ENCODE peak calls at places on chromosomes 12 and 14, in nine cellular contexts. One of them, this sample, is unnamed.

GRCh38 chr12:96073346-96074336 is 38.3 kb upstream of the LTA4H start:
- DNase-seq in hepatocyte: no peak
- DNase-seq in A549: peak
- DNase-seq in fibroblast of lung: no peak
- DNase-seq in RWPE1: peak
- DNase-seq in prostate gland: no peak
- DNase-seq in glutamatergic neuron: no peak
- DNase-seq in brain microvascular endothelial cell: no peak
- DNase-seq in lung: no peak
- DNase-seq in this sample: no peak

GRCh38 chr14:31530136-31530535 is 31.1 kb upstream of the NUBPL start:
- DNase-seq in glutamatergic neuron: no peak
- DNase-seq in RWPE1: no peak
- DNase-seq in fibroblast of lung: peak
- DNase-seq in hepatocyte: no peak
- DNase-seq in lung: no peak
- DNase-seq in A549: no peak
- DNase-seq in prostate gland: no peak
- DNase-seq in brain microvascular endothelial cell: no peak
- DNase-seq in this sample: no peak

GRCh38 chr12:132158677-132159554 is 14.7 kb downstream of the NOC4L start:
- DNase-seq in A549: no peak
- DNase-seq in glutamatergic neuron: no peak
- DNase-seq in hepatocyte: no peak
- DNase-seq in RWPE1: no peak
- DNase-seq in brain microvascular endothelial cell: no peak
- DNase-seq in fibroblast of lung: no peak
- DNase-seq in lung: no peak
- DNase-seq in prostate gland: no peak
- DNase-seq in this sample: no peak

GRCh38 chr12:7542813-7543212 is 39.2 kb upstream of the CD163 start:
- DNase-seq in fibroblast of lung: no peak
- DNase-seq in A549: no peak
- DNase-seq in lung: no peak
- DNase-seq in RWPE1: no peak
- DNase-seq in glutamatergic neuron: no peak
- DNase-seq in hepatocyte: no peak
- DNase-seq in brain microvascular endothelial cell: peak
- DNase-seq in prostate gland: no peak
- DNase-seq in this sample: peak

GRCh38 chr12:72509893-72510292 is 237.7 kb downstream of the TRHDE start:
- DNase-seq in fibroblast of lung: no peak
- DNase-seq in brain microvascular endothelial cell: no peak
- DNase-seq in hepatocyte: no peak
- DNase-seq in prostate gland: no peak
- DNase-seq in RWPE1: no peak
- DNase-seq in glutamatergic neuron: peak
- DNase-seq in lung: no peak
- DNase-seq in A549: no peak
- DNase-seq in this sample: no peak

GRCh38 chr12:107402041-107403022 is 283.3 kb upstream of the PWP1 start:
- DNase-seq in brain microvascular endothelial cell: peak
- DNase-seq in fibroblast of lung: peak
- DNase-seq in glutamatergic neuron: peak
- DNase-seq in lung: peak
- DNase-seq in prostate gland: peak
- DNase-seq in hepatocyte: peak
- DNase-seq in RWPE1: peak
- DNase-seq in A549: peak
- DNase-seq in this sample: no peak

GRCh38 chr14:90645842-90646443 is 170.3 kb downstream of the TTC7B start:
- DNase-seq in lung: peak
- DNase-seq in glutamatergic neuron: no peak
- DNase-seq in hepatocyte: peak
- DNase-seq in A549: peak
- DNase-seq in RWPE1: peak
- DNase-seq in brain microvascular endothelial cell: peak
- DNase-seq in prostate gland: no peak
- DNase-seq in fibroblast of lung: peak
- DNase-seq in this sample: no peak

GRCh38 chr12:111174283-111175108 is 194.4 kb downstream of the PHETA1 start:
- DNase-seq in prostate gland: no peak
- DNase-seq in A549: peak
- DNase-seq in fibroblast of lung: no peak
- DNase-seq in hepatocyte: no peak
- DNase-seq in lung: no peak
- DNase-seq in brain microvascular endothelial cell: no peak
- DNase-seq in glutamatergic neuron: no peak
- DNase-seq in RWPE1: peak
- DNase-seq in this sample: no peak

GRCh38 chr14:95341115-95341514 is 21.4 kb upstream of the CLMN start:
- DNase-seq in glutamatergic neuron: no peak
- DNase-seq in hepatocyte: no peak
- DNase-seq in RWPE1: no peak
- DNase-seq in A549: no peak
- DNase-seq in prostate gland: no peak
- DNase-seq in fibroblast of lung: no peak
- DNase-seq in brain microvascular endothelial cell: no peak
- DNase-seq in lung: no peak
- DNase-seq in this sample: no peak

GRCh38 chr14:28771168-28771567 is 4.6 kb downstream of the FOXG1 start:
- DNase-seq in lung: no peak
- DNase-seq in glutamatergic neuron: no peak
- DNase-seq in hepatocyte: no peak
- DNase-seq in fibroblast of lung: no peak
- DNase-seq in A549: no peak
- DNase-seq in brain microvascular endothelial cell: no peak
- DNase-seq in prostate gland: no peak
- DNase-seq in RWPE1: no peak
- DNase-seq in this sample: no peak

GRCh38 chr12:105461276-105461975 is 130.9 kb downstream of the C12orf75 start:
- DNase-seq in glutamatergic neuron: no peak
- DNase-seq in lung: no peak
- DNase-seq in brain microvascular endothelial cell: no peak
- DNase-seq in RWPE1: no peak
- DNase-seq in A549: no peak
- DNase-seq in hepatocyte: no peak
- DNase-seq in prostate gland: no peak
- DNase-seq in fibroblast of lung: peak
- DNase-seq in this sample: no peak

GRCh38 chr12:77344651-77345050 is 279.3 kb upstream of the E2F7 start:
- DNase-seq in A549: no peak
- DNase-seq in hepatocyte: no peak
- DNase-seq in prostate gland: no peak
- DNase-seq in brain microvascular endothelial cell: no peak
- DNase-seq in lung: no peak
- DNase-seq in fibroblast of lung: no peak
- DNase-seq in RWPE1: no peak
- DNase-seq in glutamatergic neuron: no peak
- DNase-seq in this sample: no peak

GRCh38 chr12:10030446-10030845 is at the start of gene CLEC9A:
- DNase-seq in prostate gland: no peak
- DNase-seq in RWPE1: no peak
- DNase-seq in hepatocyte: no peak
- DNase-seq in glutamatergic neuron: no peak
- DNase-seq in lung: no peak
- DNase-seq in brain microvascular endothelial cell: no peak
- DNase-seq in fibroblast of lung: no peak
- DNase-seq in A549: no peak
- DNase-seq in this sample: no peak

GRCh38 chr12:10031318-10031717 is 836 bp downstream of the CLEC9A start:
- DNase-seq in hepatocyte: no peak
- DNase-seq in fibroblast of lung: peak
- DNase-seq in lung: no peak
- DNase-seq in brain microvascular endothelial cell: peak
- DNase-seq in RWPE1: no peak
- DNase-seq in prostate gland: no peak
- DNase-seq in glutamatergic neuron: no peak
- DNase-seq in A549: peak
- DNase-seq in this sample: no peak

GRCh38 chr12:10031771-10032175 is 1.3 kb downstream of the CLEC9A start:
- DNase-seq in brain microvascular endothelial cell: peak
- DNase-seq in hepatocyte: no peak
- DNase-seq in A549: peak
- DNase-seq in lung: no peak
- DNase-seq in prostate gland: no peak
- DNase-seq in RWPE1: peak
- DNase-seq in glutamatergic neuron: no peak
- DNase-seq in fibroblast of lung: peak
- DNase-seq in this sample: peak

DNA sequence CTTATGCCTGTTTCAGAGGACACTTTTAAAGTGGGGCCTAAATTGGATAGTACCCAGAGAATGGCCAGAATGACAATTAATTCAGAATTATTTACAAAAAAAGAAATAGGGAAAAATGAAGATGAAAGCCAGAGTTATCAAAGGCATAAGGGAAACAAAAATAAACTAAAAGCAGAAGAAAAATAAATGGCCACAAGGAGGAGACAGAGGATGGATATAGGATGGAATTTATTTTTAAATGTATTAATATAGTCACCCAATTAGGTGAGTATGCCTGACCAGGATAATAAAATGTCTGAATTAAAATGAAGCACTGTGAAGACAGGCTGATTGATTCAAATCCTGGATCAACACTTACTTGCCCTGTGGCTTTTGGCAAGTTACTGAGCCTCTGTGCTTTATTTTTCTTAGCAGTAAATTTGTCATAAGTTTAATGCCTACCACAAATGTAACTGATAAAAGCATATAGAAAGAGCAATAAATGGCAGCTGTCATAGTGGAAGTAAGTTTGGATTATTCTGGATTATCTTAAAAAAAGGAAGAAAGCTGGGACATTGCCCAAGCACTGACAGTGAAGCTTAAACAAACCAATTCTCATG is 3.4 kb downstream of the CLEC9A start:
- DNase-seq in glutamatergic neuron: no peak
- DNase-seq in prostate gland: no peak
- DNase-seq in fibroblast of lung: no peak
- DNase-seq in RWPE1: peak
- DNase-seq in brain microvascular endothelial cell: no peak
- DNase-seq in hepatocyte: no peak
- DNase-seq in lung: no peak
- DNase-seq in A549: no peak
- DNase-seq in this sample: no peak
- TF ChIP-seq CTCF in glutamatergic neuron: peak
- TF ChIP-seq CTCF in prostate gland: peak
- TF ChIP-seq CTCF in fibroblast of lung: peak
- TF ChIP-seq CTCF in RWPE1: no peak
- TF ChIP-seq CTCF in brain microvascular endothelial cell: peak
- TF ChIP-seq CTCF in hepatocyte: peak
- TF ChIP-seq CTCF in lung: peak
- TF ChIP-seq CTCF in A549: peak
- TF ChIP-seq CTCF in this sample: peak

DNA sequence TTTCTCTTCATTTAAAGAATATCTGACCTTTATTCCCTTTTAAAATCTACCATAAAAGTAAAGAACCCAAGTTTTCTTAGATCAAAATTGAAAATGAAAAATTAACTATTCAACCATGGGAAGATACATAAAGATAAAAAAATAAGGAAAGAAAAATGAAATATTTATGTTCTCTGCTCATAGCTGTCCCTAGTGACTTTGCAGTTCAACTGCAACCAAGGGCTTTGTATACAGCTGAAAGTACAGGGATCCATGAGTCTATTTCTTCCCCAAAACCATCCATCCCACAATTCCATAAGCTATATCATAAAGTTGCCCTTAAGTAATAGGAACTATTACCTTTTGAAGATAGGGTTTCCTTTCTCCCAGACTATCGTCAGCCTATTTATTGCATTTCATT is 113.1 kb downstream of the ITPR2 start:
- DNase-seq in lung: no peak
- DNase-seq in hepatocyte: no peak
- DNase-seq in prostate gland: no peak
- DNase-seq in A549: no peak
- DNase-seq in brain microvascular endothelial cell: no peak
- DNase-seq in fibroblast of lung: no peak
- DNase-seq in glutamatergic neuron: no peak
- DNase-seq in RWPE1: no peak
- DNase-seq in this sample: no peak
- TF ChIP-seq CTCF in lung: no peak
- TF ChIP-seq CTCF in hepatocyte: peak
- TF ChIP-seq CTCF in prostate gland: no peak
- TF ChIP-seq CTCF in A549: no peak
- TF ChIP-seq CTCF in brain microvascular endothelial cell: peak
- TF ChIP-seq CTCF in fibroblast of lung: peak
- TF ChIP-seq CTCF in glutamatergic neuron: peak
- TF ChIP-seq CTCF in RWPE1: no peak
- TF ChIP-seq CTCF in this sample: no peak

GRCh38 chr14:102095871-102096568 is 9.2 kb upstream of the HSP90AA1 start:
- DNase-seq in fibroblast of lung: no peak
- DNase-seq in prostate gland: no peak
- DNase-seq in hepatocyte: no peak
- DNase-seq in A549: no peak
- DNase-seq in RWPE1: no peak
- DNase-seq in brain microvascular endothelial cell: peak
- DNase-seq in glutamatergic neuron: peak
- DNase-seq in lung: no peak
- DNase-seq in this sample: no peak
- TF ChIP-seq CTCF in fibroblast of lung: no peak
- TF ChIP-seq CTCF in prostate gland: no peak
- TF ChIP-seq CTCF in hepatocyte: no peak
- TF ChIP-seq CTCF in A549: no peak
- TF ChIP-seq CTCF in RWPE1: no peak
- TF ChIP-seq CTCF in brain microvascular endothelial cell: peak
- TF ChIP-seq CTCF in glutamatergic neuron: no peak
- TF ChIP-seq CTCF in lung: no peak
- TF ChIP-seq CTCF in this sample: no peak

GRCh38 chr12:130664252-130664651 is 51.8 kb downstream of the RIMBP2 start:
- DNase-seq in lung: no peak
- DNase-seq in RWPE1: no peak
- DNase-seq in fibroblast of lung: no peak
- DNase-seq in brain microvascular endothelial cell: no peak
- DNase-seq in hepatocyte: no peak
- DNase-seq in prostate gland: no peak
- DNase-seq in glutamatergic neuron: no peak
- DNase-seq in A549: no peak
- DNase-seq in this sample: no peak

GRCh38 chr12:130663510-130663909 is 52.6 kb downstream of the RIMBP2 start:
- DNase-seq in lung: no peak
- DNase-seq in prostate gland: no peak
- DNase-seq in fibroblast of lung: no peak
- DNase-seq in brain microvascular endothelial cell: no peak
- DNase-seq in hepatocyte: no peak
- DNase-seq in glutamatergic neuron: no peak
- DNase-seq in A549: no peak
- DNase-seq in RWPE1: no peak
- DNase-seq in this sample: no peak

GRCh38 chr12:130661059-130661458 is 55.0 kb downstream of the RIMBP2 start:
- DNase-seq in fibroblast of lung: no peak
- DNase-seq in A549: no peak
- DNase-seq in hepatocyte: no peak
- DNase-seq in brain microvascular endothelial cell: no peak
- DNase-seq in prostate gland: no peak
- DNase-seq in glutamatergic neuron: no peak
- DNase-seq in RWPE1: no peak
- DNase-seq in lung: no peak
- DNase-seq in this sample: no peak

GRCh38 chr12:130664772-130665171 is 51.3 kb downstream of the RIMBP2 start:
- DNase-seq in RWPE1: no peak
- DNase-seq in fibroblast of lung: no peak
- DNase-seq in lung: no peak
- DNase-seq in prostate gland: no peak
- DNase-seq in A549: no peak
- DNase-seq in brain microvascular endothelial cell: no peak
- DNase-seq in glutamatergic neuron: no peak
- DNase-seq in hepatocyte: no peak
- DNase-seq in this sample: no peak

GRCh38 chr12:130661501-130662255 is 54.4 kb downstream of the RIMBP2 start:
- DNase-seq in A549: peak
- DNase-seq in fibroblast of lung: no peak
- DNase-seq in prostate gland: no peak
- DNase-seq in glutamatergic neuron: no peak
- DNase-seq in RWPE1: peak
- DNase-seq in hepatocyte: no peak
- DNase-seq in brain microvascular endothelial cell: no peak
- DNase-seq in lung: no peak
- DNase-seq in this sample: no peak
- TF ChIP-seq CTCF in A549: no peak
- TF ChIP-seq CTCF in fibroblast of lung: no peak
- TF ChIP-seq CTCF in prostate gland: no peak
- TF ChIP-seq CTCF in glutamatergic neuron: no peak
- TF ChIP-seq CTCF in RWPE1: no peak
- TF ChIP-seq CTCF in hepatocyte: no peak
- TF ChIP-seq CTCF in brain microvascular endothelial cell: no peak
- TF ChIP-seq CTCF in lung: no peak
- TF ChIP-seq CTCF in this sample: no peak